ENCODE peak calls at places on chromosome 21, in five cellular contexts. V is psoas muscle, F is lung, I is heart left ventricle, X is adrenal gland. J is an unnamed sample. For H3K4me1, the result is how much of the 10 kb centered on the place peaks cover.

GRCh38 chr21:9008636-9009035 is 1512.7 kb upstream of the TPTE start:
- DNase-seq in V (no peak), F (no peak), I (no peak), X (no peak), J (no peak)

GRCh38 chr21:40846057-40846456 is 901 bp downstream of the DSCAM start:
- DNase-seq in V (no peak), F (no peak), I (no peak), X (no peak), J (no peak)

GRCh38 chr21:31347435-31348032 is 3.5 kb upstream of the TIAM1 start:
- DNase-seq in V (no peak), F (no peak), I (no peak), X (no peak), J (no peak)

GRCh38 chr21:16040601-16041000 is 310.8 kb downstream of the USP25 start:
- DNase-seq in V (no peak), F (no peak), I (no peak), X (no peak), J (no peak)

GRCh38 chr21:32424674-32425073 is 12.2 kb downstream of the EVA1C start:
- DNase-seq in V (no peak), F (no peak), I (no peak), X (no peak), J (no peak)

GRCh38 chr21:41817228-41817627 is 50.4 kb upstream of the RIPK4 start:
- DNase-seq in V (no peak), F (peak), I (no peak), X (peak), J (no peak)

GRCh38 chr21:42486551-42486950 is 9.5 kb downstream of the RSPH1 start:
- DNase-seq in V (no peak), F (no peak), I (no peak), X (no peak), J (no peak)

GRCh38 chr21:41621523-41621922 is 113.6 kb upstream of the TMPRSS2 start:
- DNase-seq in V (no peak), F (no peak), I (no peak), X (no peak), J (no peak)

GRCh38 chr21:15159382-15160020 is 94.7 kb upstream of the NRIP1 start:
- DNase-seq in V (no peak), F (no peak), I (no peak), X (no peak), J (no peak)

GRCh38 chr21:20999567-21000169 is 1.5 kb downstream of the NCAM2 start:
- DNase-seq in V (no peak), F (no peak), I (no peak), X (peak), J (no peak)

GRCh38 chr21:42593007-42593814 is 60.2 kb upstream of the PDE9A start:
- DNase-seq in V (peak), F (peak), I (peak), X (peak), J (peak)

DNA sequence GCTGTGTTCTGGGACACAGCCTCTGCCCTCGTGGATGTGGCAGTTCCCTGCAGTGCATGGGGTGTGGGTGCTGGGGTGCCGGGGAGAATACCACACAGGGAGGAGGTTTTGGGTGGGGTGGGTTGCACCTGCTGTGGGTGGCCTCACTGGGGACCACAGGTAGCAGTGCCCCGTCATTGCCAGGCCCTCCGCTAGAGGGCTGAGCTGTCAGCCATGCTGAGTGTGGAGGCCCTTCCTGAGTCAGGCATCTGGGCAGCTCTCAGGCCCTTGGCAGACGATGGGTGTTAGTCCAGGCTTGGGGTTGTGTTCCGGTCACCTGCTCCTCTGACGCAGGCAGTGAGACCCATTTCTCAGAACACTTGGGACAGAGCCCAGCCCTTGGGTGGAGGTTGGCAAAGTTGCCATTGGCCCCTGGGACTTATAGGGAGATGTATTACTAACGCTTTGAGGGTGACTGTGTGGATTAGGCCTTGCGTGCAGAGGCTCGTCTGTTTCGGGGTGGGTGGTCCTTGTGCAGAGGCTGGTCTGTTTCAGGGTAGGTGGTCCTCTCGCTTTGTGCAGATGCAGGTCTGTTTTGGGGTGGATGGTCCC is 23.9 kb downstream of the PCNT start:
- DNase-seq in V (peak), F (no peak), I (peak), X (peak), J (peak)
- TF ChIP-seq CTCF in V (peak), F (no peak), I (peak), X (peak), J (peak)

GRCh38 chr21:44480200-44481065 is 25.1 kb downstream of the LRRC3 start:
- DNase-seq in V (no peak), F (no peak), I (no peak), X (no peak), J (no peak)

GRCh38 chr21:44484498-44485253 is 29.4 kb downstream of the LRRC3 start:
- DNase-seq in V (no peak), F (no peak), I (no peak), X (no peak), J (no peak)

GRCh38 chr21:44483288-44484237 is 28.3 kb downstream of the LRRC3 start:
- DNase-seq in V (no peak), F (no peak), I (no peak), X (no peak), J (no peak)

GRCh38 chr21:44485254-44485793 is 30.0 kb downstream of the LRRC3 start:
- DNase-seq in V (peak), F (peak), I (no peak), X (peak), J (no peak)

GRCh38 chr21:44482581-44483287 is 27.4 kb downstream of the LRRC3 start:
- DNase-seq in V (no peak), F (no peak), I (no peak), X (no peak), J (no peak)
- H3K4me1 ChIP-seq in V (under half), F (under half), I (under half), X (under half), J (under half)

GRCh38 chr21:43811262-43812105 is 22.1 kb downstream of the RRP1 start:
- DNase-seq in V (no peak), F (no peak), I (no peak), X (no peak), J (no peak)
- H3K4me3 ChIP-seq in V (peak), F (peak), I (no peak), X (no peak), J (peak)

DNA sequence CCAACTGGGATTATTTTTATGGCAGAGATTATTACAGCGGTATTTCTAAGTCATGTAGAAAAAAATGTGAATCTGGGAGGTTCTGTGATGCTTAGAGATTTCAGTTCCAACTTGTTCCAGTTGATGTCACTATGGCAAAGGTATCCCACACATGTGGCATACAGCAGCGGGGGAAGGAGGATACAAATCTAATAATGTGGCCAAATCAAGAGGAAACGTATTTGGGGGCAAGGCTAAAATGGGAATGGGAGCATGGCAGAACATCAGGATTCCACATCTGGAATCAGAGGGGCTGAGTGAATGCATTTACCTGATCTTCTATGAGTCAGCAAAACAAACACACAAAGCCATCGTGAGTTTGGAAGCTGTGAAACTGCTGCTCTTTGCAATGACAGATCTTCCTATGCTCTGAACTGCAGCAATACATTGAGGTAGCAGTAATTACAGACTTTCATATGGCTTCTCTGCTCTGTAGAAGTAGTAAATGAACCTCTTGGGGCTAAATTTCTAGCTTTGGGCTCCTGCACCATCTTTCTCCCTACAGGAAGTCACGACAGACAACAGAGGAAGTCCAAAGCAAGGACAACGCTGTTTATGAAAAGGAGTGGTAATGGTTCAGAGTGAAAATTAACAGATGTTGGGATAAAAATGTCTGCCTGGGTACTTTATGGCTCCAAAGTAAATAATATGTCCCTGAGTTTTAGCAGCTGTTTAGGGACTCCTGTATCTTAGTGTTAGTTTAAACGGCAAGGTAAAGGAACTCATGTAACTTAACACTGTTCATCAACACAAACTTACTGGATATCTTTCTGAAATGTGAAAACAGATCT is 55.6 kb downstream of the GABPA start:
- DNase-seq in V (no peak), F (no peak), I (no peak), X (peak), J (no peak)
- TF ChIP-seq CTCF in V (peak), F (no peak), I (peak), X (peak), J (peak)

GRCh38 chr21:44871576-44872265 is 1.8 kb downstream of the PTTG1IP start:
- DNase-seq in V (peak), F (peak), I (peak), X (no peak), J (no peak)

GRCh38 chr21:44873356-44874239 is at the start of gene PTTG1IP:
- DNase-seq in V (peak), F (peak), I (peak), X (peak), J (peak)

GRCh38 chr21:44870748-44871495 is 2.6 kb downstream of the PTTG1IP start:
- DNase-seq in V (peak), F (no peak), I (peak), X (peak), J (peak)

GRCh38 chr21:44872568-44873355 is 728 bp downstream of the PTTG1IP start:
- DNase-seq in V (peak), F (peak), I (no peak), X (no peak), J (peak)

DNA sequence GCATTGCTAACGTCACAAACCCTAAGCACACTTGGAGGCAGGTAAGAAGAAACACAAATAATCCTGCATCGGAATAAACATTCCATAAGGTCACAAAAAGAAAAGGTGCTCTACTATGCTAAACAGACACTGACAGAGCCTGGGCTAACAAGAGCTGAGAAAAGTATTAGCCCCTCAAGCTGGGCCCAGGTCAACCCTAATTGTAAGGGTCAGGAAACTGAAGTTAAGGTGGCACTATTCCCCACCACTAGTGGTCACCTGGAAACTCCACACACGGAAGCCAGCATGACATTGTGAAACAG is 1.3 kb downstream of the PTTG1IP start:
- DNase-seq in V (no peak), F (no peak), I (no peak), X (no peak), J (no peak)
- H3K4me1 ChIP-seq in V (half or more), F (under half), I (half or more), X (half or more), J (half or more)

GRCh38 chr21:29146726-29147125 is 16.3 kb downstream of the MAP3K7CL start:
- DNase-seq in V (no peak), F (no peak), I (no peak), X (no peak), J (no peak)
- H3K4me3 ChIP-seq in V (peak), F (no peak), I (no peak), X (no peak), J (no peak)

DNA sequence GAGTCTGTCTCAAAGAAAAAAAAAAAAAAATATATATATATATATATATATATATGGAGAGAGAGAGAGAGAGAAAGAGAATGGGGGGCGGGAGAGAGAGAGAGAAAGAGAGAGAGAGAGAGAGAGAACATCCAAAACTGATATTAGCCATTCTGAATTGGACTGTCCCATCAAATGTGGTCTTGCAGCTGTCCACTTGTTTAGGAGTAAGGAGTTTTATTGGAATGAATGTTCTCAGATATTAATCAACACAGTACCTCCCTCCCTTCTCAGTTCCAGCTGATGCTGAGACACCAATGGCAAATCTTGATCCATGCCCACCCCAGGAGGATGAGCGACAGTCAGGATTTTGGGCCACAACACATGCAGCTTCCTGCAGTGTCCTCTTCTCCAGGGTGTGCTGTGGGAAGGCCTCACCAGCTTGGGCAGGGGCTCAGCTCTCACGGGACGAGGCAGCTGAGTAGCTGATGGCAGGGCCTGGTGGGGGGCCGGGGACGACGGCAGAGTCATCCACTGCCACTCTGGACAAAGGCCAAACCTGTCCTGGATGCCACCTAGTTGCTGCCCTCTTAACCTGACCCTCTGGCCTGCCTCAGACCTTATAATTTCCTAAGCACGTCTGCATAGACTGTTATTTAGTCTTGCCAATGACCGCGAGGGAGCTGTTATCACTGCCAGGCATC is 9.3 kb upstream of the CLDN14 start:
- DNase-seq in V (no peak), F (no peak), I (no peak), X (no peak), J (no peak)
- TF ChIP-seq CTCF in V (no peak), F (no peak), I (no peak), X (no peak), J (no peak)

GRCh38 chr21:38832664-38833063 is 26.9 kb downstream of the ETS2 start:
- DNase-seq in V (no peak), F (no peak), I (no peak), X (no peak), J (no peak)

GRCh38 chr21:38833122-38833521 is 27.4 kb downstream of the ETS2 start:
- DNase-seq in V (no peak), F (no peak), I (no peak), X (no peak), J (no peak)

GRCh38 chr21:38831526-38832467 is 26.1 kb downstream of the ETS2 start:
- DNase-seq in V (no peak), F (peak), I (peak), X (peak), J (peak)

GRCh38 chr21:38837806-38838461 is 32.2 kb downstream of the ETS2 start:
- DNase-seq in V (no peak), F (no peak), I (no peak), X (no peak), J (no peak)

DNA sequence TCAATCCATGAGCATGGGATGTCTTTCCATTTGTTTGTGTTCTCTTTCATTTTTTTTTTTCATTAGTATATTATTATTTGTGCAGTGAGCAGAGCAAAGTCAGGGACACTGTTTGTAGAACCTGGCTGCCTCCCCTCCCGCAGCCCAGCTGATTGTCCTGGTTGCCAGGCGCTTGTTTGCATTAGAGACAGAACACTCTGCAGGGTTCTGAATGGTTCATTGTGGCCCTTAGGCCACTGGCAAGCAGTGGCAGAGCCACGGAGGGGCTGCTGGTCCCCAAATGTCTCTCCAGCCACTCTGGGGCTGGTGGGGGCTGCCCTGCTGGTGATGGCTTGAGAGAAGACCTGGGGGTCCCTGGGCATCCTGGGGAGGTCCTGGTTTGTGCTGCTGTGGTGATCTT is 29.0 kb downstream of the ETS2 start:
- DNase-seq in V (no peak), F (no peak), I (no peak), X (no peak), J (no peak)
- H3K4me1 ChIP-seq in V (under half), F (under half), I (under half), X (under half), J (under half)

DNA sequence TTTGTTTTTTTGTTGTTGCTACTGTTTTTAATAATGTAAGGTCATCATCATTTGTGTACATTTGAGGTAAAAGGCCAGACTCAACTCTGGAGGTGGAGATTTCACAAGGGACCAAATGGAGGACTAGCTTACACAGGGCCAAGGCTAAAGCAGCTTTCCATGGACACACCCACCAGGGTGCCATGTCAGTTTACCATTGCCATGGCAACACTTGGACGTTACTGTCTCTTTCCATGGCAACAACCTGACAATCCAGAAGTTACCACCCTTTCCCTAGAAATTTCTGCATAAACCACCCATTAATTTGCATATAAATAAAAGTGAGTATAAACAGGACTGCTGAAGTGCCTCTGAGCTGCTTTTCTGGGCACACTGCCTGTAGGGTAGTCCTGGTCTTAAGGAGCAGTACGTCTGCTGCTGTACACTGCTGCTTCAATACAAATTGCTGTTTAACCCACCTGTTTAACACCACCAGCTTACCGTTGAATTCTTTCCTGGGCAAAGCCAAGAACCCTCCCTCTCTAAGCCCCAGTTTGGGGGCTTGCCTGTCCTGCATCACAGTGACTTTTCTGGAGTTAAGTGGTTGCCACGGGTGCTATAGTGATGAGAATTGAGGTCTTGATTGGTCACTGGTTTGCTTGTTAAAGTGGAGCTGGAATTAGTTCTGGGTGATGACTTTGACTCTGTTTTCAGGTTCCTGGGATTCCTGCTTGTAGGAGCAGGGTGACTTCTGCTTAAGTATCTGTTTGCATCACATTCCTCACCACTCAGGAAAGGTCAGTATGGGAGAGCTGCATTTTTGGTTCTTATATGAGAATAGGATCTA is 83.3 kb downstream of the CLDN17 start:
- DNase-seq in V (no peak), F (no peak), I (no peak), X (no peak), J (no peak)
- H3K4me3 ChIP-seq in V (no peak), F (no peak), I (no peak), X (no peak), J (no peak)

J was measured in left ventricle myocardium inferior.